ENCODE peak calls at places on chromosome 10, in five cellular contexts. E, F, V, M and D are unnamed samples.

GRCh38 chr10:77163670-77164348 is 473.8 kb downstream of the KCNMA1 start:
- DNase-seq in E (no peak), F (peak; percentile 100), V (no peak), M (peak; percentile 75), D (no peak)

GRCh38 chr10:84933402-84933801 is 605.0 kb downstream of the CCSER2 start:
- DNase-seq in E (no peak), F (no peak), V (no peak), M (no peak), D (no peak)

GRCh38 chr10:93461124-93461806 is 20.9 kb downstream of the MYOF start:
- DNase-seq in E (no peak), F (peak; percentile 14), V (no peak), M (no peak), D (no peak)

GRCh38 chr10:79184141-79184625 is 115.4 kb downstream of the ZMIZ1 start:
- DNase-seq in E (no peak), F (peak; percentile 100), V (no peak), M (no peak), D (no peak)

GRCh38 chr10:37125921-37126320 is 523 bp downstream of the ANKRD30A start:
- DNase-seq in E (no peak), F (no peak), V (no peak), M (no peak), D (no peak)

GRCh38 chr10:119539359-119539651 is 3.2 kb downstream of the RGS10 start:
- DNase-seq in E (no peak), F (peak; percentile 25), V (no peak), M (no peak), D (no peak)

GRCh38 chr10:99834410-99834809 is 52.0 kb downstream of the ABCC2 start:
- DNase-seq in E (no peak), F (peak; percentile 88), V (no peak), M (no peak), D (no peak)

GRCh38 chr10:77837248-77837924 is 89.2 kb downstream of the DLG5 start:
- DNase-seq in E (no peak), F (peak; percentile 79), V (no peak), M (peak; percentile 53), D (peak; percentile 58)

GRCh38 chr10:43983856-43984271 is 335.2 kb upstream of the ZNF32 start:
- DNase-seq in E (no peak), F (no peak), V (no peak), M (no peak), D (no peak)

GRCh38 chr10:121956111-121957061 is 18.6 kb downstream of the NSMCE4A start:
- DNase-seq in E (no peak), F (peak; percentile 83), V (no peak), M (no peak), D (no peak)

GRCh38 chr10:29636178-29636577 is 1.4 kb upstream of the SVIL start:
- DNase-seq in E (no peak), F (peak; percentile 83), V (no peak), M (no peak), D (no peak)

GRCh38 chr10:14365231-14365744 is 34.6 kb upstream of the FRMD4A start:
- DNase-seq in E (no peak), F (no peak), V (no peak), M (no peak), D (no peak)

GRCh38 chr10:102152545-102152890 is 329 bp downstream of the NOLC1 start:
- DNase-seq in E (no peak), F (peak; percentile 10), V (no peak), M (no peak), D (no peak)

GRCh38 chr10:103395754-103396066 is 565 bp downstream of the ATP5MK start:
- DNase-seq in E (no peak), F (peak; percentile 13), V (no peak), M (no peak), D (no peak)

GRCh38 chr10:18010050-18010449 is 58.3 kb downstream of the SLC39A12 start:
- DNase-seq in E (no peak), F (peak; percentile 40), V (no peak), M (no peak), D (no peak)

GRCh38 chr10:33808475-33808874 is 474.0 kb upstream of the NRP1 start:
- DNase-seq in E (no peak), F (no peak), V (no peak), M (no peak), D (no peak)

GRCh38 chr10:51341216-51341615 is 266.9 kb downstream of the PRKG1 start:
- DNase-seq in E (no peak), F (peak; percentile 91), V (no peak), M (no peak), D (no peak)

GRCh38 chr10:79392020-79392398 is 44.7 kb downstream of the PPIF start:
- DNase-seq in E (peak; percentile 3), F (no peak), V (no peak), M (no peak), D (peak; percentile 11)

GRCh38 chr10:7411671-7412481 is 1.0 kb upstream of the SFMBT2 start:
- DNase-seq in E (no peak), F (no peak), V (peak; percentile 54), M (no peak), D (no peak)

GRCh38 chr10:63206997-63207952 is 74.1 kb downstream of the NRBF2 start:
- DNase-seq in E (peak; percentile 51), F (no peak), V (no peak), M (no peak), D (peak; percentile 54)

GRCh38 chr10:119253433-119254174 is 46.2 kb downstream of the GRK5 start:
- DNase-seq in E (peak; percentile 73), F (peak; percentile 87), V (peak; percentile 91), M (peak; percentile 89), D (peak; percentile 65)

GRCh38 chr10:132570265-132570664 is 32.7 kb downstream of the INPP5A start:
- DNase-seq in E (no peak), F (no peak), V (no peak), M (no peak), D (no peak)

GRCh38 chr10:20058135-20058534 is 241.9 kb downstream of the PLXDC2 start:
- DNase-seq in E (no peak), F (no peak), V (no peak), M (no peak), D (no peak)

GRCh38 chr10:13930123-13930522 is 343.4 kb downstream of the PRPF18 start:
- DNase-seq in E (no peak), F (no peak), V (no peak), M (no peak), D (no peak)

GRCh38 chr10:10213237-10213636 is 804.4 kb upstream of the CELF2 start:
- DNase-seq in E (no peak), F (no peak), V (no peak), M (no peak), D (no peak)

GRCh38 chr10:10209152-10209551 is 808.5 kb upstream of the CELF2 start:
- DNase-seq in E (no peak), F (no peak), V (peak; percentile 49), M (no peak), D (no peak)

GRCh38 chr10:10208156-10208555 is 809.5 kb upstream of the CELF2 start:
- DNase-seq in E (no peak), F (no peak), V (no peak), M (no peak), D (no peak)

GRCh38 chr10:10207538-10207937 is 810.1 kb upstream of the CELF2 start:
- DNase-seq in E (no peak), F (no peak), V (no peak), M (no peak), D (no peak)

DNA sequence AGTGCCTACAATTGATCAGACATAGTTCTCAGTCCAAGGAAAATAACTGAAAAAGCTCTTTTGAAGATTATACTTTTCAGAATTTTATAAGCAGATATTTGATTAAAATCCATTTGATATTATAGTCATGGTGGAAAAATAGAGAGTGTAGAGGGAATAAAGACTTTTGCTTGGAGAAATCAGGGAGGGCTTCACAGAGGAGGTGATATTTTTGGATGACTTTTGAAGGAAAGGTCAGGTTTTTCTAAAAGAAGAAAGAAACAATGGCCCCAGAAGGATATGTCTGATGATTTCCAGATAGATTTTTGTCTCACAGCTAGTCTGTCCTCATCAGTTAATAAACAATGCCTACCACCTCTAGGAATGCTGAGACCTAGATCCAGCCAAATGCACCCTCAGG is 806.3 kb upstream of the CELF2 start:
- DNase-seq in E (no peak), F (no peak), V (no peak), M (no peak), D (no peak)
- H3K9me3 ChIP-seq in E (no peaks in the 10 kb centered on the region), F (no peaks in the 10 kb centered on the region), V (no peaks in the 10 kb centered on the region), M (no peaks in the 10 kb centered on the region), D (no peaks in the 10 kb centered on the region)

DNA sequence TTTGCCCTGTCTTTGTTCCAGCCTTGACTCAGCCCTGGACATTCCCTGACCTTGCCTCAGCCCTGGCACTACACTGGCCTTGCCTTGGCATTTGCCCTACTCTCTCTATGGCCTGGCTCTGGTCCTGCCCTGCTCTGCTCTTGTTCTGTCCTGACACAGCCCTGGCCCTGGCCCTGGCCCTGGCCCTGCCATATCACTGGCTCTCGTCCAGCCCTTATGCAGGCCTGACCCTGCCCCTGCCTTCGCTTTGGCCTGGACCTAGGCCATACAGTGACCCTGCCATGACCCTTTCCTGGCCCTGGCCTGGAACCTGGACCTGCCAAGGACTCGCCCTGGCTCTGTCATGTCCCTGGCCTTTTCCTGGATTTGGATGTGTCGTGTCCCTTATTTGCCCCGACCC is 646.0 kb downstream of the ZNF37A start:
- DNase-seq in E (no peak), F (no peak), V (no peak), M (no peak), D (no peak)
- H3K9me3 ChIP-seq in E (peaks cover 6% of the 10 kb centered on the region), F (no peaks in the 10 kb centered on the region), V (no peaks in the 10 kb centered on the region), M (peaks cover 1% of the 10 kb centered on the region), D (no peaks in the 10 kb centered on the region)

GRCh38 chr10:107317592-107317991 is 153.1 kb upstream of the SORCS1 start:
- DNase-seq in E (no peak), F (no peak), V (no peak), M (no peak), D (no peak)
- H3K9me3 ChIP-seq in E (no peaks in the 10 kb centered on the region), F (no peaks in the 10 kb centered on the region), V (no peaks in the 10 kb centered on the region), M (no peaks in the 10 kb centered on the region), D (no peaks in the 10 kb centered on the region)

GRCh38 chr10:22607261-22607660 is 107.1 kb downstream of the PIP4K2A start:
- DNase-seq in E (no peak), F (no peak), V (no peak), M (no peak), D (no peak)

GRCh38 chr10:22604314-22605091 is 109.9 kb downstream of the PIP4K2A start:
- DNase-seq in E (no peak), F (no peak), V (no peak), M (no peak), D (no peak)

GRCh38 chr10:22606164-22606614 is 108.2 kb downstream of the PIP4K2A start:
- DNase-seq in E (no peak), F (peak; percentile 62), V (no peak), M (no peak), D (peak; percentile 33)

GRCh38 chr10:22603581-22603980 is 110.8 kb downstream of the PIP4K2A start:
- DNase-seq in E (no peak), F (no peak), V (no peak), M (no peak), D (no peak)

GRCh38 chr10:22605168-22605567 is 109.2 kb downstream of the PIP4K2A start:
- DNase-seq in E (no peak), F (no peak), V (no peak), M (no peak), D (no peak)
- H3K9me3 ChIP-seq in E (no peaks in the 10 kb centered on the region), F (no peaks in the 10 kb centered on the region), V (no peaks in the 10 kb centered on the region), M (no peaks in the 10 kb centered on the region), D (no peaks in the 10 kb centered on the region)

GRCh38 chr10:130662775-130663174 is 526.6 kb downstream of the GLRX3 start:
- DNase-seq in E (no peak), F (no peak), V (no peak), M (no peak), D (no peak)
- H3K9me3 ChIP-seq in E (no peaks in the 10 kb centered on the region), F (no peaks in the 10 kb centered on the region), V (no peaks in the 10 kb centered on the region), M (no peaks in the 10 kb centered on the region), D (no peaks in the 10 kb centered on the region)